ENCODE peak calls at places on chromosomes 1 and 21, in five cellular contexts. V is stimulated activated CD4-positive, alpha-beta T cell treated with anti-CD3 and anti-CD28 coated beads, Interleukin-15, amount 100 ng/mL, for 1 hour; Z is hippocampal formation; I is SW480; T is putamen. A is an unnamed sample.

GRCh38 chr1:56526571-56527174 is 52.7 kb downstream of the PLPP3 start:
- DNase-seq in T (no peak), I (peak), V (no peak), Z (no peak), A (no peak)

GRCh38 chr1:57922130-57922529 is 498.3 kb upstream of the DAB1 start:
- DNase-seq in T (no peak), I (no peak), Z (no peak), V (no peak), A (no peak)

GRCh38 chr21:27423073-27423472 is 456.2 kb upstream of the ADAMTS5 start:
- DNase-seq in Z (no peak), I (peak), V (no peak), T (no peak), A (no peak)

GRCh38 chr1:178942285-178943218 is 71.7 kb upstream of the ANGPTL1 start:
- DNase-seq in V (no peak), T (no peak), I (peak), Z (no peak), A (no peak)

GRCh38 chr1:2595812-2596529 is 9.4 kb downstream of the PRXL2B start:
- DNase-seq in Z (no peak), V (no peak), I (no peak), T (no peak), A (no peak)

GRCh38 chr1:47323475-47324105 is 9.6 kb upstream of the STIL start:
- DNase-seq in Z (no peak), V (no peak), I (no peak), T (no peak), A (no peak)

GRCh38 chr1:53326598-53327182 is 1.2 kb downstream of the LRP8 start:
- DNase-seq in I (peak), Z (no peak), T (no peak), V (no peak), A (no peak)

GRCh38 chr1:183622884-183623785 is 12.4 kb downstream of the ARPC5 start:
- DNase-seq in I (peak), Z (peak), V (no peak), T (peak), A (peak)

GRCh38 chr1:15742339-15742801 is at the start of gene TMEM82:
- DNase-seq in V (no peak), I (no peak), T (no peak), Z (no peak), A (no peak)

GRCh38 chr21:46153259-46154154 is 1.9 kb downstream of the FTCD start:
- DNase-seq in V (peak), Z (peak), T (no peak), I (no peak), A (peak)

GRCh38 chr1:95384570-95384969 is 150.6 kb downstream of the RWDD3 start:
- DNase-seq in T (no peak), Z (no peak), I (peak), V (no peak), A (no peak)

GRCh38 chr1:172929006-172929405 is 121.7 kb downstream of the TNFSF18 start:
- DNase-seq in T (no peak), I (no peak), Z (no peak), V (no peak), A (no peak)

GRCh38 chr1:30809514-30810263 is 52.1 kb upstream of the LAPTM5 start:
- DNase-seq in V (no peak), I (no peak), Z (no peak), T (no peak), A (no peak)

GRCh38 chr1:54681396-54681795 is 34.3 kb upstream of the TTC4 start:
- DNase-seq in T (no peak), I (peak), Z (no peak), V (no peak), A (no peak)